ENCODE peak calls at places on chromosomes 1 and 21, in six cellular contexts. V is sigmoid colon, U is Peyer's patch, J is right atrium auricular region, N is AG04450, O is Caco-2. C is an unnamed sample. For H3K27me3 and H3K9me3, the result is how much of the 10 kb centered on the place peaks cover.

GRCh38 chr21:46111857-46112730 is 14.2 kb downstream of the COL6A2 start:
- DNase-seq in V (peak), U (peak), J (peak), N (no peak), O (no peak), C (no peak)

GRCh38 chr1:42163114-42163513 is 1.4 kb downstream of the GUCA2A start:
- DNase-seq in V (peak), U (no peak), J (no peak), N (no peak), O (no peak), C (no peak)

GRCh38 chr21:26116456-26117011 is 54.0 kb downstream of the APP start:
- DNase-seq in V (no peak), U (no peak), J (no peak), N (no peak), O (peak), C (no peak)

GRCh38 chr1:39003464-39003752 is 12.3 kb downstream of the AKIRIN1 start:
- DNase-seq in V (no peak), U (no peak), J (no peak), N (no peak), O (no peak), C (no peak)

GRCh38 chr1:156516821-156517220 is 16.2 kb upstream of the MEF2D start:
- DNase-seq in V (no peak), U (no peak), J (no peak), N (no peak), O (no peak), C (no peak)

GRCh38 chr1:40310983-40311642 is 6.0 kb downstream of the COL9A2 start:
- DNase-seq in V (no peak), U (no peak), J (no peak), N (no peak), O (no peak), C (no peak)

GRCh38 chr21:45630876-45631275 is 12.6 kb upstream of the PCBP3 start:
- DNase-seq in V (no peak), U (no peak), J (no peak), N (no peak), O (no peak), C (no peak)

GRCh38 chr1:27626031-27626935 is 8.7 kb downstream of the FGR start:
- DNase-seq in V (no peak), U (no peak), J (peak), N (no peak), O (no peak), C (no peak)

GRCh38 chr1:30691480-30691879 is 31.9 kb downstream of the MATN1 start:
- DNase-seq in V (peak), U (peak), J (no peak), N (no peak), O (no peak), C (no peak)

GRCh38 chr1:171212607-171213347 is 27.7 kb downstream of the FMO2 start:
- DNase-seq in V (no peak), U (no peak), J (no peak), N (no peak), O (no peak), C (no peak)

GRCh38 chr1:167248707-167249642 is 28.3 kb downstream of the POU2F1 start:
- DNase-seq in V (no peak), U (no peak), J (no peak), N (no peak), O (no peak), C (no peak)

GRCh38 chr1:185537601-185538000 is 196.6 kb upstream of the HMCN1 start:
- DNase-seq in V (no peak), U (no peak), J (no peak), N (no peak), O (peak), C (no peak)

GRCh38 chr1:35718492-35719336 is at the start of gene C1orf216:
- DNase-seq in V (peak), U (peak), J (peak), N (peak), O (peak), C (peak)

GRCh38 chr1:179995576-179995975 is 41.0 kb downstream of the CEP350 start:
- DNase-seq in V (no peak), U (no peak), J (no peak), N (no peak), O (no peak), C (no peak)

GRCh38 chr1:52402860-52403240 is 1.4 kb downstream of the ORC1 start:
- DNase-seq in V (no peak), U (no peak), J (no peak), N (no peak), O (no peak), C (no peak)

GRCh38 chr1:87402192-87403046 is 73.7 kb downstream of the LMO4 start:
- DNase-seq in V (no peak), U (no peak), J (no peak), N (peak), O (no peak), C (no peak)

GRCh38 chr1:85047472-85048295 is 616 bp downstream of the MCOLN3 start:
- DNase-seq in V (peak), U (peak), J (no peak), N (no peak), O (peak), C (peak)

GRCh38 chr1:43529206-43529731 is 1.4 kb upstream of the PTPRF start:
- DNase-seq in V (peak), U (peak), J (peak), N (peak), O (peak), C (peak)

GRCh38 chr1:17079140-17079868 is 25.5 kb upstream of the SDHB start:
- DNase-seq in V (no peak), U (no peak), J (no peak), N (no peak), O (no peak), C (no peak)

GRCh38 chr1:39501666-39502065 is 10.2 kb downstream of the BMP8A start:
- DNase-seq in V (no peak), U (no peak), J (no peak), N (peak), O (no peak), C (no peak)

GRCh38 chr1:209207701-209208286 is 375.7 kb upstream of the CAMK1G start:
- DNase-seq in V (peak), U (peak), J (peak), N (peak), O (peak), C (peak)

GRCh38 chr21:17388226-17388625 is 124.6 kb upstream of the CXADR start:
- DNase-seq in V (no peak), U (no peak), J (no peak), N (no peak), O (no peak), C (no peak)

GRCh38 chr1:51284487-51284954 is 45.8 kb downstream of the TTC39A start:
- DNase-seq in V (no peak), U (no peak), J (peak), N (no peak), O (no peak), C (no peak)

GRCh38 chr1:7491089-7491817 is 279.8 kb upstream of the VAMP3 start:
- DNase-seq in V (no peak), U (no peak), J (no peak), N (no peak), O (no peak), C (no peak)

GRCh38 chr1:46466477-46467182 is 23.0 kb upstream of the DMBX1 start:
- DNase-seq in V (no peak), U (no peak), J (no peak), N (no peak), O (peak), C (peak)

GRCh38 chr1:230750986-230751625 is 3.9 kb downstream of the CAPN9 start:
- DNase-seq in V (no peak), U (no peak), J (no peak), N (no peak), O (no peak), C (no peak)

DNA sequence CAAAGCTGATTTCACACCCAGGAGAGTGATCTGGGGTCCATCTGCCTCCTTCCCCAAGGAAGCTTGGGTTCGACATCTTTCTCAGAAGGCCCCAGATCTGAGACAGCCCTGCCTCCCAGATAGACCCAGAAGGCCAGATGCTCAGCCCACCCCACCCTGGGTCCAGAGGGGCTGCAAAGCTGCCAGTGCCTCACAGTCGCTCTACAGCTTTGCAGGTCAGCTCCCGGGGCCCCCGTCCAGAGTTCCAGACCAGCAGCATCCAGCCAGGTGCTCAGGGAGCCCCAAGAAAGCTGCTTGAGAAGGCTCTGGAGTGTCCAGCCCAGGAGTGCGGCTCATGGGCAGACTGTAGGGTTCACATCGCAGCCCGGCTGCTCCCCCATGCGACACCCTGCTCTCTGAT is 142.8 kb upstream of the ARHGEF16 start:
- DNase-seq in V (no peak), U (no peak), J (no peak), N (no peak), O (no peak), C (no peak)
- H3K27me3 ChIP-seq in V (under half), U (under half), J (under half), N (under half), O (under half), C (half or more)

DNA sequence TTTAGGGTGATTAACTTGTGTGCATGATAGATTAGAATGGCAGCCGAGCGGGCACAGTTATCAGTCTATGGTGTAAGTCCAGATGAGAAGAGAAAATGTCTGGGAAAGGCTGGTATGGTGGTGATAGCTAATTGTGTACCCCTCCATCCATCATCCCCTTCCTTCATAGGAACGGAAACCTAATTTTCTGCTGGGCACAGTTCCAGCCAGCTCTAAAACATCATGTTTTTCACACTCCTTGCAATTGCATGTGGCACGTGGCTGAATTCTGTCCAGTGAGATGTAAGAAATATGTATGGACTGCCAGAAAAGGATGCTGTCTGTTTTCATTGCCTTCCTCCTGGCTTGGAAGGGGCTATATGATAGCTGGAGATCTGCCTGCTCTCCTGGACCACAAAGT is 40.9 kb upstream of the ZP4 start:
- DNase-seq in V (no peak), U (no peak), J (no peak), N (no peak), O (no peak), C (no peak)
- H3K9me3 ChIP-seq in V (under half), U (under half), J (under half), N (under half), O (under half), C (under half)

GRCh38 chr1:155308493-155309422 is at the start of gene FDPS:
- DNase-seq in V (peak), U (peak), J (peak), N (peak), O (peak), C (peak)
- TF ChIP-seq CTCF in V (no peak), U (peak), J (no peak), N (no peak), O (no peak), C (peak)

GRCh38 chr1:94314222-94314858 is 77.0 kb upstream of the ARHGAP29 start:
- DNase-seq in V (no peak), U (no peak), J (no peak), N (no peak), O (no peak), C (no peak)

GRCh38 chr1:94317790-94318188 is 80.4 kb upstream of the ARHGAP29 start:
- DNase-seq in V (no peak), U (no peak), J (no peak), N (no peak), O (no peak), C (no peak)

GRCh38 chr1:94316836-94317789 is 79.7 kb upstream of the ARHGAP29 start:
- DNase-seq in V (no peak), U (no peak), J (no peak), N (no peak), O (peak), C (no peak)

GRCh38 chr1:94315552-94316116 is 78.2 kb upstream of the ARHGAP29 start:
- DNase-seq in V (no peak), U (no peak), J (no peak), N (no peak), O (peak), C (no peak)

DNA sequence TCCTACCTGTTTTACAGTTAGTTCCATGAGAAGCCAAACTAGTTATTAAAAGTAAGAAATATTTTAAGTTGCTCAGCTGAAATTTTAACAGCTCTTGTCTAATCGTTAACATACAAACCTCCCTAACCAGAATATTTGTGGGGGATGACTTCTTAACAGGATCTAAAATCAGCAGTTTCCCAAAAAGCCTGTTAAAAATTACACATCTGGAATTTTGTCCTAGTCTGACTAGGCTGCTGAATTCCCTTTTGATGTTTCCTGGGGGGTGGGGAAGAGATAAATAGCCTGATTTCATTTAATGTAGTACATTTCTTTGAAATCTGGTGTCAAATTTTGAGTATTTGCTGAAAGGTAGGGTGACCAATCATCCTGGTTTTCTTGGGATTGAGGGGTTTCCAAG is 78.8 kb upstream of the ARHGAP29 start:
- DNase-seq in V (no peak), U (no peak), J (no peak), N (no peak), O (no peak), C (no peak)
- H3K27me3 ChIP-seq in V (under half), U (under half), J (under half), N (under half), O (under half), C (under half)

DNA sequence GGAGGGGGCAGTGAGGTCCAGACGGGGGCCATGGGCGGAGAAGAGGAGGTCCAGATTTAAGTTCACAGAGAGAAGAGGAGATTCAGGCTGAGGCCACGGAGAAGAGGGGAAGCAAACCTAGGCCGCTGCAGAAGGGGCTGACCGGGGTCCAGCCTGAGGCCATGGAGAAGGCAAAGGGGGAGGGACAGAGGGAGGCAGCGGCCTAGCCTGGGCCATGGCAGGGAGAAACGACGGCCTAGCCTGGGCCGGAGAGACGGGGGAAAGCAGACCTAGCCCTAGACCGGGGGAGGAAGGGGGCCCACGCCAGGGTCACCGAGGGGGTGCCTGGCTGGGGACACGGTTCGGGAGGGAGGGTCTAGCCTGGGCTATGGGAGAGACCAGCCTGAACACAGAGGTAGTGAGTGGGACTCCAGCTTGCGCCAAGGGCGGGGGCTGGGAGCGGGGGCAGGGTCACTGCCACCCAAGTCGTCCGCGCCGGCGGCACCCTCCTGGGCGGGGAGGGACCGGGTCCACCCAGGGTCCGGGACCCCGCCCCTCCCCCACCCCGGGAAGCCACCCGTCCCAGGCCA is 462 bp downstream of the CAPZB start:
- DNase-seq in V (peak), U (no peak), J (no peak), N (no peak), O (peak), C (no peak)
- H3K9me3 ChIP-seq in V (under half), U (under half), J (under half), N (under half), O (under half), C (under half)

DNA sequence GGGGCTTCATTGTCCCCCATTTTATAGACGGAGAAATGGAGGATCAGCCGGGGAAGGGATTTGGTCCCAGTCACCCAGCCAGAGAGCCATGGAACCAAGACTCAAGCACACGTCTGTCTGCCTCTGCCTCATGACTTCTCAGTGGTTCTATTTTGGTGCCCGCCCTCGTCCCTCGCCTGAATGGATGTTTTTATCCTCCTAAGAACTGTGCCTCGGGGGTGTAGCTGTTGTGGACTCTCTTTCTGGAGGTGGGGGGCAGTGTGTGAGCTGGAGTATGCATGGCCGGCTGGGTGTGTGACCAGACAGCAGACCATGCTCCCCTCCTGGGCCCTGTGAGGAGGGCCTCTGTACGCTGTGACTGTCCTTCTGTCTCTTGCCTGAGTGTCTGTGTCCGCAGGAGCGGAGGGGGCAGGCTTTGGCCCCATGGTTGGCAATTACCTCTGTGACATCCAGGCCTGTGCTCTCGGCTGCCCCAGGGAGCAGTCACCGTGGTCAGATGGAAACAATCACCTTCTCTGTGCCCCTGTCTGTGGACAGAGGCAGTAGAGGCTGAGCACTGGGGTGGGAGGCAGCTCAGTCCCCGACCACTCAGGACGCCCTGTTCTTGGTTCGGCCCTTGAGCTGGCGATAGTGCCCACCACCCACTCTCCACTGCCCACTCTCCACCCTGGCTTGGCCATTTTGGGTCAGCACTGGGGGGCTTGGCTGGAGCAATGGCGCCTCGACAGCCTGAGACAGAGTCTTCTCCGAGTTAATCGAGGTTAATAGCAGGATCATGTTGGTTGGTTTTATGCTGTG is 20.4 kb downstream of the WNT4 start:
- DNase-seq in V (no peak), U (peak), J (no peak), N (no peak), O (no peak), C (no peak)
- TF ChIP-seq CTCF in V (no peak), U (no peak), J (no peak), N (no peak), O (no peak), C (no peak)

DNA sequence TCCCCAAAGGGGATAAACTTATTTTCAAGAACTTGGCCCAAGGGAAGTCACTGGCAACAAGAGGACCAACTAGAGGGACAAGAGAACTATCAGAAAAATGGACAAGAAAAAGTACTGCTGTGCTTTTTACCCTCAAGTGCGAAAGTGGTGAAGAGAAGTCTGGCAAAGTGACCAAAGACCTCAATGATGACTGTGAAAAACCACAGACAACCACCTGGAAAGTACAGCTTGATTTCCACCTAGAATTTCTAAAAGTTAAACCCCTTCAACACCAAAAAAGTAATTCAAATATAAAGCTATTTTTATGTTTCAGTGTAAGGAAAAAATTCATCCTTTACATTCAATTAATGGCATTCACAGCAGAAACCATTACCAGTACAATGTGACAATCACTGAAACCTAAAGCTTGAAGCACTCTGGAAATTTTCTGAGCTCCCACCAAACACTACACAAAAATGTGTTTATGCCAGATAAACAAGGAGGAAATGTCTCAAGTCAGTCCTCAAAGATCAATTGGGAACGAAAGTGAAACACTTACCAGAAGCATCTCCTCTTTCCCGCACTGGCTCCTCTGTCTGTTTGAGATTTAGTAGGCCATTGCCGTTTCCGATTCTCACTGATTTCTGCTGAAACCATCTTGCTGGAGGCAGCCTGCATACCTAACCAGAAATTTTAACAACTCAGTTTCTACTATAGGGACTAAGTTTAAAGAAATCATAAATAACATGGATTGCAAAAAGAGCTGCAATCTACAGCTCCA is 8.3 kb downstream of the SDE2 start:
- DNase-seq in V (no peak), U (no peak), J (no peak), N (no peak), O (no peak), C (no peak)
- H3K27me3 ChIP-seq in V (under half), U (under half), J (under half), N (under half), O (under half), C (under half)

GRCh38 chr1:152566681-152567080 is at the start of gene LCE3E:
- DNase-seq in V (no peak), U (no peak), J (no peak), N (no peak), O (no peak), C (no peak)
- H3K9me3 ChIP-seq in V (under half), U (under half), J (under half), N (under half), O (under half), C (under half)

GRCh38 chr1:114093624-114094302 is 59.9 kb downstream of the SYT6 start:
- DNase-seq in V (no peak), U (no peak), J (no peak), N (no peak), O (no peak), C (no peak)
- TF ChIP-seq CTCF in V (no peak), U (no peak), J (no peak), N (no peak), O (no peak), C (peak)